ENCODE peak calls at places on chromosomes 5 and 9, in five cellular contexts. One of them, this sample, is unnamed.

GRCh38 chr5:10466446-10467073 is 24.9 kb downstream of the ROPN1L start:
- DNase-seq in dermis microvascular lymphatic vessel endothelial cell: no peak
- DNase-seq in activated CD8-positive, alpha-beta memory T cell treated with anti-CD3 and anti-CD28 coated beads for 48 hours: no peak
- DNase-seq in foreskin fibroblast: no peak
- DNase-seq in left colon: no peak
- DNase-seq in this sample: no peak

GRCh38 chr5:154779105-154779504 is 23.9 kb downstream of the LARP1 start:
- DNase-seq in dermis microvascular lymphatic vessel endothelial cell: no peak
- DNase-seq in activated CD8-positive, alpha-beta memory T cell treated with anti-CD3 and anti-CD28 coated beads for 48 hours: no peak
- DNase-seq in foreskin fibroblast: peak
- DNase-seq in left colon: no peak
- DNase-seq in this sample: no peak

GRCh38 chr5:54702470-54702869 is 184.9 kb downstream of the SNX18 start:
- DNase-seq in dermis microvascular lymphatic vessel endothelial cell: peak
- DNase-seq in activated CD8-positive, alpha-beta memory T cell treated with anti-CD3 and anti-CD28 coated beads for 48 hours: no peak
- DNase-seq in foreskin fibroblast: no peak
- DNase-seq in left colon: no peak
- DNase-seq in this sample: no peak

GRCh38 chr5:126499742-126500396 is 76.7 kb downstream of the GRAMD2B start:
- DNase-seq in dermis microvascular lymphatic vessel endothelial cell: no peak
- DNase-seq in activated CD8-positive, alpha-beta memory T cell treated with anti-CD3 and anti-CD28 coated beads for 48 hours: no peak
- DNase-seq in foreskin fibroblast: peak
- DNase-seq in left colon: no peak
- DNase-seq in this sample: no peak

GRCh38 chr9:133705576-133705975 is 32.6 kb downstream of the SARDH start:
- DNase-seq in dermis microvascular lymphatic vessel endothelial cell: no peak
- DNase-seq in activated CD8-positive, alpha-beta memory T cell treated with anti-CD3 and anti-CD28 coated beads for 48 hours: no peak
- DNase-seq in foreskin fibroblast: no peak
- DNase-seq in left colon: no peak
- DNase-seq in this sample: no peak

GRCh38 chr9:133601746-133602145 is 7.4 kb downstream of the FAM163B start:
- DNase-seq in dermis microvascular lymphatic vessel endothelial cell: no peak
- DNase-seq in activated CD8-positive, alpha-beta memory T cell treated with anti-CD3 and anti-CD28 coated beads for 48 hours: no peak
- DNase-seq in foreskin fibroblast: no peak
- DNase-seq in left colon: no peak
- DNase-seq in this sample: no peak

GRCh38 chr9:82255533-82255932 is 267.0 kb downstream of the SPATA31D1 start:
- DNase-seq in dermis microvascular lymphatic vessel endothelial cell: no peak
- DNase-seq in activated CD8-positive, alpha-beta memory T cell treated with anti-CD3 and anti-CD28 coated beads for 48 hours: no peak
- DNase-seq in foreskin fibroblast: no peak
- DNase-seq in left colon: no peak
- DNase-seq in this sample: no peak

GRCh38 chr9:78004478-78005229 is 27.0 kb downstream of the GNAQ start:
- DNase-seq in dermis microvascular lymphatic vessel endothelial cell: no peak
- DNase-seq in activated CD8-positive, alpha-beta memory T cell treated with anti-CD3 and anti-CD28 coated beads for 48 hours: no peak
- DNase-seq in foreskin fibroblast: no peak
- DNase-seq in left colon: no peak
- DNase-seq in this sample: no peak

GRCh38 chr9:121326130-121326838 is 43.8 kb downstream of the STOM start:
- DNase-seq in dermis microvascular lymphatic vessel endothelial cell: peak
- DNase-seq in activated CD8-positive, alpha-beta memory T cell treated with anti-CD3 and anti-CD28 coated beads for 48 hours: no peak
- DNase-seq in foreskin fibroblast: peak
- DNase-seq in left colon: peak
- DNase-seq in this sample: peak

GRCh38 chr5:143650296-143650695 is 161.7 kb upstream of the HMHB1 start:
- DNase-seq in dermis microvascular lymphatic vessel endothelial cell: no peak
- DNase-seq in activated CD8-positive, alpha-beta memory T cell treated with anti-CD3 and anti-CD28 coated beads for 48 hours: no peak
- DNase-seq in foreskin fibroblast: no peak
- DNase-seq in left colon: no peak
- DNase-seq in this sample: no peak

GRCh38 chr5:7882926-7883325 is 14.0 kb downstream of the MTRR start:
- DNase-seq in dermis microvascular lymphatic vessel endothelial cell: no peak
- DNase-seq in activated CD8-positive, alpha-beta memory T cell treated with anti-CD3 and anti-CD28 coated beads for 48 hours: no peak
- DNase-seq in foreskin fibroblast: no peak
- DNase-seq in left colon: no peak
- DNase-seq in this sample: no peak

This sample was measured in posterior vena cava.